ENCODE peak calls at places on chromosomes 2 and 18, in ten cellular contexts. One of them, this sample, is unnamed.

GRCh38 chr18:31041346-31042067 is 1.0 kb downstream of the DSC3 start:
- DNase-seq in ovary: no peak
- DNase-seq in endothelial cell of umbilical vein: peak; percentile 3
- DNase-seq in right lobe of liver: peak; percentile 21
- DNase-seq in cardiac muscle cell: peak; percentile 34
- DNase-seq in osteoblast: peak; percentile 46
- DNase-seq in A673: peak; percentile 0
- DNase-seq in CD8-positive, alpha-beta T cell: no peak
- DNase-seq in mammary epithelial cell: peak; percentile 73
- DNase-seq in sigmoid colon: no peak
- DNase-seq in this sample: no peak

GRCh38 chr18:63119647-63120046 is 199.9 kb downstream of the BCL2 start:
- DNase-seq in osteoblast: peak; percentile 66
- DNase-seq in cardiac muscle cell: peak; percentile 36
- DNase-seq in A673: peak; percentile 89
- DNase-seq in right lobe of liver: peak; percentile 53
- DNase-seq in ovary: no peak
- DNase-seq in endothelial cell of umbilical vein: peak; percentile 37
- DNase-seq in CD8-positive, alpha-beta T cell: no peak
- DNase-seq in sigmoid colon: no peak
- DNase-seq in mammary epithelial cell: no peak
- DNase-seq in this sample: no peak

GRCh38 chr2:179263015-179263414 is 1.6 kb downstream of the SESTD1 start:
- DNase-seq in right lobe of liver: no peak
- DNase-seq in mammary epithelial cell: peak; percentile 72
- DNase-seq in endothelial cell of umbilical vein: peak; percentile 56
- DNase-seq in CD8-positive, alpha-beta T cell: no peak
- DNase-seq in ovary: no peak
- DNase-seq in osteoblast: peak; percentile 82
- DNase-seq in cardiac muscle cell: peak; percentile 86
- DNase-seq in sigmoid colon: no peak
- DNase-seq in A673: peak; percentile 38
- DNase-seq in this sample: no peak

GRCh38 chr2:203886579-203887230 is 19.1 kb downstream of the CTLA4 start:
- DNase-seq in ovary: no peak
- DNase-seq in CD8-positive, alpha-beta T cell: no peak
- DNase-seq in endothelial cell of umbilical vein: no peak
- DNase-seq in A673: no peak
- DNase-seq in mammary epithelial cell: no peak
- DNase-seq in right lobe of liver: no peak
- DNase-seq in cardiac muscle cell: no peak
- DNase-seq in osteoblast: no peak
- DNase-seq in sigmoid colon: no peak
- DNase-seq in this sample: no peak

GRCh38 chr18:75844102-75844604 is 416.6 kb upstream of the SMIM21 start:
- DNase-seq in osteoblast: no peak
- DNase-seq in endothelial cell of umbilical vein: no peak
- DNase-seq in ovary: no peak
- DNase-seq in A673: no peak
- DNase-seq in sigmoid colon: no peak
- DNase-seq in right lobe of liver: no peak
- DNase-seq in CD8-positive, alpha-beta T cell: no peak
- DNase-seq in cardiac muscle cell: no peak
- DNase-seq in mammary epithelial cell: no peak
- DNase-seq in this sample: no peak

GRCh38 chr18:48123324-48123723 is 192.9 kb upstream of the SMAD2 start:
- DNase-seq in endothelial cell of umbilical vein: no peak
- DNase-seq in osteoblast: no peak
- DNase-seq in CD8-positive, alpha-beta T cell: no peak
- DNase-seq in ovary: no peak
- DNase-seq in mammary epithelial cell: no peak
- DNase-seq in sigmoid colon: peak; percentile 30
- DNase-seq in A673: no peak
- DNase-seq in right lobe of liver: no peak
- DNase-seq in cardiac muscle cell: no peak
- DNase-seq in this sample: no peak

GRCh38 chr18:45900623-45901022 is 66.5 kb downstream of the EPG5 start:
- DNase-seq in cardiac muscle cell: no peak
- DNase-seq in sigmoid colon: no peak
- DNase-seq in mammary epithelial cell: no peak
- DNase-seq in ovary: no peak
- DNase-seq in CD8-positive, alpha-beta T cell: no peak
- DNase-seq in right lobe of liver: no peak
- DNase-seq in A673: no peak
- DNase-seq in osteoblast: no peak
- DNase-seq in endothelial cell of umbilical vein: no peak
- DNase-seq in this sample: no peak

GRCh38 chr2:160516547-160517365 is 23.1 kb upstream of the RBMS1 start:
- DNase-seq in CD8-positive, alpha-beta T cell: no peak
- DNase-seq in endothelial cell of umbilical vein: no peak
- DNase-seq in sigmoid colon: no peak
- DNase-seq in mammary epithelial cell: peak; percentile 34
- DNase-seq in osteoblast: no peak
- DNase-seq in cardiac muscle cell: peak; percentile 37
- DNase-seq in A673: peak; percentile 50
- DNase-seq in right lobe of liver: no peak
- DNase-seq in ovary: no peak
- DNase-seq in this sample: no peak

DNA sequence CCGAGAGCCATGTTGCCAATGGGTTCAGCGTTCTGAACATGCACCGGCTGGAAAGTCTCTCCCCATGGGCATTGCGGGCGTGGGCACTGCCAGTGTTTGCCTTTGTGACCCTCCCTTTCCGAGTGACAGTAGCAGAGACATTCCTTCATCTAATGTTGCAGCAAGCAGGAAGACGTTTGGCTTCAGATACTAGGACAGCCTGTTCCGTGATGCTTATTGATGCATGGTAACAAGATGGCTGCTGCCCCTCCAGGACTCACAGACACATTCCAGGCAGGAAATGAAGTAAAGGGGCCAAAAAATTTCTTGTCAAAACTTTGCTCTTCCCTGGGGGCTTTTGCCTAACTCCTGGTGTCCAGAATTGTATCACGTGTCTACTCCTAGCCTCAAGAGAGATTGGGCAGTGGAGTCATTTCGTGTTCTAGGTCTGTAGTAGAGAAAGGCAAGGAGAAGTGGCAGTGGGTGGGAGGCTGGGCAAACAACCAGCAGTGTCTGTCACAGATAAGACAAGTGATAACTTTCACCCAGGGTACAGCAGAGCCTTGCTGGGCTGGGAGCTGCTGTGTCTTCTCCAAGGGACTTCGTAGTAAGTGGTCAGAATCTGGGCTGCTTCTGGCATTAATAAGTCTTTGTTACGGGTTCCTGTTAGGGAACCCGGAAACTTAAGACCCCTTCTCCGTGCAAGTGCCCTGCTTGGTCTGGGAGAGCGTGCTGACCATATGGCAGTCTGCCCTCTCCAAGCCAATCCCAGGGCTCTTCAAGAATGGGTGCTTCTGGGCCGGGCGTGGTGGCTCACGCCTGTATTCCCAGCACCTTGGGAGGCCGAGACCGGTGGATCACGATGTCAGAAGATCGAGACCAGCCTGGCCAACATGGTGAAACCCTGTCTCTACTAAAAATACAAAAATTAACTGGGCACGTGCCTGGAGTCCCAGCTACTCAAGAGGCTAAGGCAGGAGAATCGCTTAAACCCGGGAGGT is 93.5 kb downstream of the TFCP2L1 start:
- DNase-seq in right lobe of liver: no peak
- DNase-seq in mammary epithelial cell: no peak
- DNase-seq in sigmoid colon: peak; percentile 32
- DNase-seq in A673: no peak
- DNase-seq in ovary: no peak
- DNase-seq in CD8-positive, alpha-beta T cell: no peak
- DNase-seq in osteoblast: no peak
- DNase-seq in endothelial cell of umbilical vein: no peak
- DNase-seq in cardiac muscle cell: no peak
- DNase-seq in this sample: no peak
- H3K27ac ChIP-seq in right lobe of liver: no peak overlapping the region
- H3K27ac ChIP-seq in mammary epithelial cell: no peak overlapping the region
- H3K27ac ChIP-seq in sigmoid colon: no peak overlapping the region
- H3K27ac ChIP-seq in A673: no peak overlapping the region
- H3K27ac ChIP-seq in ovary: no peak overlapping the region
- H3K27ac ChIP-seq in CD8-positive, alpha-beta T cell: no peak overlapping the region
- H3K27ac ChIP-seq in osteoblast: no peak overlapping the region
- H3K27ac ChIP-seq in endothelial cell of umbilical vein: no peak overlapping the region
- H3K27ac ChIP-seq in cardiac muscle cell: no peak overlapping the region
- H3K27ac ChIP-seq in this sample: no peak overlapping the region

GRCh38 chr18:6886931-6887330 is 157.4 kb downstream of the ARHGAP28 start:
- DNase-seq in endothelial cell of umbilical vein: no peak
- DNase-seq in A673: no peak
- DNase-seq in cardiac muscle cell: no peak
- DNase-seq in osteoblast: no peak
- DNase-seq in CD8-positive, alpha-beta T cell: no peak
- DNase-seq in mammary epithelial cell: no peak
- DNase-seq in sigmoid colon: no peak
- DNase-seq in ovary: no peak
- DNase-seq in right lobe of liver: no peak
- DNase-seq in this sample: no peak
- H3K36me3 ChIP-seq in endothelial cell of umbilical vein: no peaks in the 10 kb centered on the region
- H3K36me3 ChIP-seq in A673: no peaks in the 10 kb centered on the region
- H3K36me3 ChIP-seq in cardiac muscle cell: no peaks in the 10 kb centered on the region
- H3K36me3 ChIP-seq in osteoblast: no peaks in the 10 kb centered on the region
- H3K36me3 ChIP-seq in CD8-positive, alpha-beta T cell: no peaks in the 10 kb centered on the region
- H3K36me3 ChIP-seq in mammary epithelial cell: no peaks in the 10 kb centered on the region
- H3K36me3 ChIP-seq in sigmoid colon: peaks cover 5% of the 10 kb centered on the region
- H3K36me3 ChIP-seq in ovary: no peaks in the 10 kb centered on the region
- H3K36me3 ChIP-seq in right lobe of liver: no peaks in the 10 kb centered on the region
- H3K36me3 ChIP-seq in this sample: no peaks in the 10 kb centered on the region

DNA sequence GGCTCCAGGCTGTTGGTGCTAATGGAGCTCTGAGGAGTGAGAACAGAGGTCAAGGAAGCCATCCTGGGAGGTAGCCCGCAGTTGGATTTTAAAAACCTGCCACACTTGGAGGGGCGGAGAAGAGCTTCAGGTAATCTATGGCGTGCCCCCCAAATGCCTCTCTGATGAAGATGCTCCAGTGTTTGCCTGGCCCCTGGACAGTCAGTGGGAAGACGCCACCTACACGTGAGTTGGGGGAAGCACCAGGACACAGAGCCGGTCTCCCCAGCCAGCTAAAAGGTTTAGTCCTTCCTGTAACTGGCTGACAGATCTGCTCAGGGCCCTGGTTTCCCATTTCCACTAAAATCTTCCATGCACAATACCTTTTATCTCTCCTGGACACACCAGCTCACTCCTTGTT is 225.0 kb downstream of the TTC32 start:
- DNase-seq in CD8-positive, alpha-beta T cell: no peak
- DNase-seq in mammary epithelial cell: no peak
- DNase-seq in sigmoid colon: no peak
- DNase-seq in right lobe of liver: no peak
- DNase-seq in ovary: no peak
- DNase-seq in osteoblast: no peak
- DNase-seq in A673: no peak
- DNase-seq in cardiac muscle cell: no peak
- DNase-seq in endothelial cell of umbilical vein: no peak
- DNase-seq in this sample: no peak
- TF ChIP-seq CTCF in CD8-positive, alpha-beta T cell: no peak
- TF ChIP-seq CTCF in mammary epithelial cell: no peak
- TF ChIP-seq CTCF in sigmoid colon: no peak
- TF ChIP-seq CTCF in right lobe of liver: no peak
- TF ChIP-seq CTCF in ovary: no peak
- TF ChIP-seq CTCF in osteoblast: no peak
- TF ChIP-seq CTCF in A673: peak; percentile 31
- TF ChIP-seq CTCF in cardiac muscle cell: no peak
- TF ChIP-seq CTCF in endothelial cell of umbilical vein: no peak
- TF ChIP-seq CTCF in this sample: no peak

GRCh38 chr2:241354668-241355658 is 1.1 kb upstream of the FARP2 start:
- DNase-seq in endothelial cell of umbilical vein: peak; percentile 65
- DNase-seq in A673: peak; percentile 85
- DNase-seq in right lobe of liver: peak; percentile 95
- DNase-seq in CD8-positive, alpha-beta T cell: peak; percentile 72
- DNase-seq in mammary epithelial cell: peak; percentile 75
- DNase-seq in sigmoid colon: peak; percentile 94
- DNase-seq in ovary: peak; percentile 91
- DNase-seq in cardiac muscle cell: peak; percentile 90
- DNase-seq in osteoblast: peak; percentile 65
- DNase-seq in this sample: peak; percentile 84
- H3K27ac ChIP-seq in endothelial cell of umbilical vein: no peak overlapping the region
- H3K27ac ChIP-seq in A673: peak overlapping the region; percentile 41
- H3K27ac ChIP-seq in right lobe of liver: peak overlapping the region; percentile 45
- H3K27ac ChIP-seq in CD8-positive, alpha-beta T cell: no peak overlapping the region
- H3K27ac ChIP-seq in mammary epithelial cell: no peak overlapping the region
- H3K27ac ChIP-seq in sigmoid colon: peak overlapping the region; percentile 76
- H3K27ac ChIP-seq in ovary: no peak overlapping the region
- H3K27ac ChIP-seq in cardiac muscle cell: peak overlapping the region; percentile 92
- H3K27ac ChIP-seq in osteoblast: peak overlapping the region; percentile 31
- H3K27ac ChIP-seq in this sample: peak overlapping the region; percentile 63

GRCh38 chr2:27205206-27205605 is 6.6 kb upstream of the ATRAID start:
- DNase-seq in cardiac muscle cell: no peak
- DNase-seq in CD8-positive, alpha-beta T cell: no peak
- DNase-seq in osteoblast: peak; percentile 50
- DNase-seq in ovary: peak; percentile 74
- DNase-seq in right lobe of liver: no peak
- DNase-seq in mammary epithelial cell: no peak
- DNase-seq in A673: no peak
- DNase-seq in sigmoid colon: peak; percentile 37
- DNase-seq in endothelial cell of umbilical vein: no peak
- DNase-seq in this sample: no peak
- H3K36me3 ChIP-seq in cardiac muscle cell: peaks cover 12% of the 10 kb centered on the region
- H3K36me3 ChIP-seq in CD8-positive, alpha-beta T cell: peaks cover 46% of the 10 kb centered on the region
- H3K36me3 ChIP-seq in osteoblast: peaks cover 47% of the 10 kb centered on the region
- H3K36me3 ChIP-seq in ovary: no peaks in the 10 kb centered on the region
- H3K36me3 ChIP-seq in right lobe of liver: peaks cover 6% of the 10 kb centered on the region
- H3K36me3 ChIP-seq in mammary epithelial cell: peaks cover 8% of the 10 kb centered on the region
- H3K36me3 ChIP-seq in A673: peaks cover 84% of the 10 kb centered on the region
- H3K36me3 ChIP-seq in sigmoid colon: peaks cover 22% of the 10 kb centered on the region
- H3K36me3 ChIP-seq in endothelial cell of umbilical vein: peaks cover 37% of the 10 kb centered on the region
- H3K36me3 ChIP-seq in this sample: peaks cover 90% of the 10 kb centered on the region

GRCh38 chr2:167550448-167550847 is 662.2 kb downstream of the XIRP2 start:
- DNase-seq in CD8-positive, alpha-beta T cell: no peak
- DNase-seq in osteoblast: no peak
- DNase-seq in right lobe of liver: no peak
- DNase-seq in mammary epithelial cell: no peak
- DNase-seq in A673: peak; percentile 38
- DNase-seq in sigmoid colon: no peak
- DNase-seq in cardiac muscle cell: peak; percentile 33
- DNase-seq in ovary: no peak
- DNase-seq in endothelial cell of umbilical vein: peak; percentile 35
- DNase-seq in this sample: no peak
- TF ChIP-seq CTCF in CD8-positive, alpha-beta T cell: no peak
- TF ChIP-seq CTCF in osteoblast: peak; percentile 39
- TF ChIP-seq CTCF in right lobe of liver: peak; percentile 12
- TF ChIP-seq CTCF in mammary epithelial cell: peak; percentile 35
- TF ChIP-seq CTCF in A673: peak; percentile 63
- TF ChIP-seq CTCF in sigmoid colon: no peak
- TF ChIP-seq CTCF in cardiac muscle cell: peak; percentile 43
- TF ChIP-seq CTCF in ovary: no peak
- TF ChIP-seq CTCF in endothelial cell of umbilical vein: peak; percentile 14
- TF ChIP-seq CTCF in this sample: peak; percentile 41